ENCODE peak calls at places on chromosomes 5 and 9, in five cellular contexts. U is NCI-H1092, W is colonic mucosa, B is PC-3, D is transverse colon. M is an unnamed sample.

GRCh38 chr5:170070556-170071412 is 34.9 kb upstream of the FOXI1 start:
- DNase-seq in W (peak), D (no peak), U (no peak), B (peak), M (no peak)

GRCh38 chr9:88007291-88007650 is 32.9 kb upstream of the CDK20 start:
- DNase-seq in B (no peak), D (no peak), U (no peak), W (no peak), M (no peak)

GRCh38 chr5:58786035-58786434 is 203.2 kb downstream of the RAB3C start:
- DNase-seq in W (no peak), U (no peak), B (no peak), D (no peak), M (no peak)

GRCh38 chr9:137744632-137745183 is 125.9 kb downstream of the EHMT1 start:
- DNase-seq in D (no peak), U (no peak), B (no peak), W (no peak), M (no peak)

GRCh38 chr5:132238901-132239500 is 11.3 kb upstream of the P4HA2 start:
- DNase-seq in W (no peak), B (no peak), D (peak), U (no peak), M (no peak)

GRCh38 chr5:80937591-80937990 is 22.6 kb upstream of the RASGRF2 start:
- DNase-seq in D (no peak), U (no peak), W (no peak), B (peak), M (no peak)

GRCh38 chr5:157520911-157521703 is 54.5 kb downstream of the ADAM19 start:
- DNase-seq in D (peak), U (no peak), B (no peak), W (no peak), M (no peak)

GRCh38 chr9:109387856-109388255 is 67.0 kb upstream of the EPB41L4B start:
- DNase-seq in U (no peak), B (no peak), W (no peak), D (no peak), M (no peak)

GRCh38 chr5:921456-921855 is 28.8 kb downstream of the TRIP13 start:
- DNase-seq in W (no peak), B (no peak), U (no peak), D (no peak), M (no peak)

GRCh38 chr5:118919016-118919415 is 69.3 kb downstream of the DTWD2 start:
- DNase-seq in W (no peak), U (no peak), B (no peak), D (no peak), M (peak)

GRCh38 chr5:138623053-138623452 is 47.9 kb upstream of the HSPA9 start:
- DNase-seq in W (no peak), U (no peak), B (no peak), D (no peak), M (no peak)

GRCh38 chr9:116646661-116647514 is 40.2 kb upstream of the TRIM32 start:
- DNase-seq in W (no peak), B (peak), D (no peak), U (peak), M (no peak)